ENCODE peak calls at places on chromosome 13, in ten cellular contexts. W is breast epithelium; C is tibial artery; I is stimulated activated CD4-positive, alpha-beta T cell treated with anti-CD3 and anti-CD28 coated beads, Interleukin-4, amount 100 ng/mL, for 24 hours; T is DMS153; H is PC-9; Q is amygdala; B is NCI-H2029 treated with DMSO at 0.1 percent for 48 hours; P is NCI-H774; G is GM23248. O is an unnamed sample.

GRCh38 chr13:19618925-19619324 is 14.5 kb upstream of the MPHOSPH8 start:
- DNase-seq in T (no peak), Q (no peak), P (no peak), C (no peak), H (no peak), W (no peak), G (peak; percentile 54), B (no peak), I (no peak), O (no peak)

GRCh38 chr13:75482820-75483079 is 781 bp upstream of the TBC1D4 start:
- DNase-seq in G (no peak), T (no peak), P (no peak), I (no peak), H (no peak), Q (no peak), C (no peak), W (no peak), B (no peak), O (no peak)

GRCh38 chr13:51330741-51331140 is 8.8 kb upstream of the SERPINE3 start:
- DNase-seq in I (no peak), H (no peak), G (peak; percentile 59), B (no peak), T (no peak), W (peak; percentile 54), P (no peak), Q (no peak), C (no peak), O (no peak)

GRCh38 chr13:83716121-83716520 is 166.2 kb downstream of the SLITRK1 start:
- DNase-seq in W (no peak), Q (no peak), I (no peak), P (no peak), G (no peak), C (no peak), T (no peak), B (no peak), H (no peak), O (no peak)

GRCh38 chr13:98471895-98472294 is 105.0 kb downstream of the STK24 start:
- DNase-seq in B (no peak), P (no peak), I (no peak), G (no peak), Q (no peak), H (no peak), W (no peak), T (no peak), C (no peak), O (no peak)

GRCh38 chr13:111034811-111035210 is 80.3 kb upstream of the ARHGEF7 start:
- DNase-seq in W (no peak), Q (no peak), I (no peak), B (no peak), C (no peak), H (no peak), G (peak; percentile 62), P (no peak), T (no peak), O (no peak)

GRCh38 chr13:90800082-90800746 is 547.3 kb upstream of the MIR17HG start:
- DNase-seq in B (no peak), W (no peak), H (no peak), G (no peak), I (no peak), C (peak; percentile 74), T (no peak), P (no peak), Q (no peak), O (no peak)

GRCh38 chr13:107847406-107847805 is 367.9 kb downstream of the LIG4 start:
- DNase-seq in B (no peak), C (no peak), I (no peak), G (no peak), W (no peak), P (no peak), Q (no peak), H (no peak), T (no peak), O (no peak)

GRCh38 chr13:30124131-30124768 is 183.1 kb downstream of the KATNAL1 start:
- DNase-seq in W (no peak), G (no peak), B (no peak), H (no peak), C (no peak), T (no peak), I (no peak), Q (no peak), P (no peak), O (no peak)

GRCh38 chr13:99956473-99957349 is 14.9 kb downstream of the ZIC5 start:
- DNase-seq in P (no peak), T (no peak), I (no peak), B (no peak), G (peak; percentile 28), H (no peak), W (no peak), C (no peak), Q (peak; percentile 27), O (no peak)

GRCh38 chr13:100363874-100364273 is 224.7 kb downstream of the GGACT start:
- DNase-seq in T (no peak), H (peak; percentile 93), Q (no peak), I (no peak), G (peak; percentile 57), P (peak; percentile 12), C (no peak), B (no peak), W (no peak), O (no peak)

GRCh38 chr13:29081036-29081435 is 260.9 kb downstream of the MTUS2 start:
- DNase-seq in I (no peak), G (no peak), B (no peak), C (no peak), H (no peak), Q (no peak), P (no peak), W (no peak), T (no peak), O (no peak)

GRCh38 chr13:43475135-43475534 is 311.6 kb downstream of the ENOX1 start:
- DNase-seq in P (no peak), I (no peak), Q (no peak), H (no peak), B (no peak), W (no peak), G (no peak), C (no peak), T (no peak), O (no peak)

GRCh38 chr13:75585153-75585552 is 35.6 kb downstream of the UCHL3 start:
- DNase-seq in W (no peak), I (no peak), C (no peak), G (no peak), B (no peak), T (no peak), P (no peak), Q (no peak), H (no peak), O (no peak)

GRCh38 chr13:23567792-23568480 is 2.3 kb upstream of the TNFRSF19 start:
- DNase-seq in P (no peak), C (no peak), H (no peak), W (no peak), I (no peak), B (no peak), T (peak; percentile 42), G (no peak), Q (no peak), O (no peak)

GRCh38 chr13:55815458-55816033 is 1325.2 kb upstream of the PRR20A start:
- DNase-seq in G (no peak), Q (no peak), T (no peak), C (no peak), W (no peak), H (no peak), B (no peak), I (no peak), P (no peak), O (no peak)

GRCh38 chr13:21047591-21048282 is 13.6 kb downstream of the LATS2 start:
- DNase-seq in G (no peak), W (no peak), P (no peak), T (no peak), C (peak; percentile 18), Q (no peak), I (no peak), H (no peak), B (no peak), O (no peak)

GRCh38 chr13:51843529-51843928 is 1.4 kb downstream of the TMEM272 start:
- DNase-seq in P (no peak), B (no peak), H (no peak), G (no peak), C (no peak), I (no peak), Q (no peak), T (no peak), W (no peak), O (no peak)

GRCh38 chr13:40148103-40148502 is 492.6 kb downstream of the COG6 start:
- DNase-seq in B (no peak), P (no peak), C (no peak), T (no peak), G (no peak), H (no peak), I (peak; percentile 59), Q (no peak), W (no peak), O (no peak)

GRCh38 chr13:50892162-50892944 is 17.2 kb upstream of the RNASEH2B start:
- DNase-seq in G (no peak), Q (no peak), W (no peak), I (no peak), H (no peak), B (no peak), C (no peak), T (no peak), P (no peak), O (no peak)

GRCh38 chr13:99040536-99041141 is 62.8 kb upstream of the DOCK9 start:
- DNase-seq in H (peak; percentile 93), W (no peak), T (peak; percentile 52), I (no peak), G (no peak), P (peak; percentile 25), C (no peak), B (no peak), Q (no peak), O (no peak)

GRCh38 chr13:108911807-108912206 is 282.4 kb downstream of the MYO16 start:
- DNase-seq in C (no peak), B (no peak), Q (no peak), T (no peak), H (peak; percentile 71), I (no peak), W (no peak), P (no peak), G (no peak), O (no peak)

GRCh38 chr13:40613192-40613818 is 53.1 kb downstream of the FOXO1 start:
- DNase-seq in C (no peak), T (peak; percentile 56), H (no peak), P (no peak), W (no peak), Q (peak; percentile 21), G (no peak), B (no peak), I (peak; percentile 52), O (no peak)

GRCh38 chr13:112244061-112244460 is 132.1 kb upstream of the SPACA7 start:
- DNase-seq in W (no peak), I (no peak), H (no peak), B (no peak), P (no peak), T (no peak), C (no peak), G (no peak), Q (no peak), O (no peak)

GRCh38 chr13:39095500-39095899 is 57.2 kb downstream of the NHLRC3 start:
- DNase-seq in T (no peak), H (no peak), Q (no peak), G (no peak), B (no peak), I (peak; percentile 12), C (no peak), P (no peak), W (no peak), O (no peak)

GRCh38 chr13:31395090-31395489 is 195.3 kb downstream of the B3GLCT start:
- DNase-seq in W (no peak), P (no peak), H (no peak), T (no peak), B (no peak), C (no peak), G (no peak), Q (no peak), I (no peak), O (no peak)

GRCh38 chr13:107275945-107276614 is 708.1 kb upstream of the ARGLU1 start:
- DNase-seq in C (no peak), Q (no peak), P (no peak), I (no peak), B (no peak), W (no peak), H (no peak), G (peak; percentile 48), T (no peak), O (no peak)

GRCh38 chr13:29849071-29849541 is 1.3 kb downstream of the UBL3 start:
- DNase-seq in I (peak; percentile 47), G (peak; percentile 61), T (no peak), H (no peak), Q (no peak), C (peak; percentile 31), P (no peak), W (no peak), B (no peak), O (peak; percentile 31)